ENCODE peak calls at places on chromosomes 12 and 14, in eight cellular contexts. One of them, this sample, is unnamed.

GRCh38 chr14:33914676-33915516 is 36.0 kb downstream of the EGLN3 start:
- DNase-seq in hypothalamus: no peak
- DNase-seq in sigmoid colon: no peak
- DNase-seq in fibroblast of villous mesenchyme: peak
- DNase-seq in progenitor cell of endocrine pancreas: no peak
- DNase-seq in activated naive CD8-positive, alpha-beta T cell treated with anti-CD3 and anti-CD28 coated beads, Interleukin-2, amount 50 U/mL, for 16 hours: no peak
- DNase-seq in GM12892: no peak
- DNase-seq in NCI-H510A treated with DMSO at 0.1 percent for 48 hours: no peak
- DNase-seq in this sample: no peak

GRCh38 chr12:62763319-62763718 is 171.6 kb downstream of the PPM1H start:
- DNase-seq in hypothalamus: no peak
- DNase-seq in fibroblast of villous mesenchyme: no peak
- DNase-seq in NCI-H510A treated with DMSO at 0.1 percent for 48 hours: no peak
- DNase-seq in activated naive CD8-positive, alpha-beta T cell treated with anti-CD3 and anti-CD28 coated beads, Interleukin-2, amount 50 U/mL, for 16 hours: no peak
- DNase-seq in sigmoid colon: no peak
- DNase-seq in progenitor cell of endocrine pancreas: no peak
- DNase-seq in GM12892: no peak
- DNase-seq in this sample: no peak

GRCh38 chr12:93819048-93819491 is 141.9 kb downstream of the CRADD start:
- DNase-seq in sigmoid colon: peak
- DNase-seq in GM12892: no peak
- DNase-seq in fibroblast of villous mesenchyme: peak
- DNase-seq in hypothalamus: peak
- DNase-seq in NCI-H510A treated with DMSO at 0.1 percent for 48 hours: no peak
- DNase-seq in activated naive CD8-positive, alpha-beta T cell treated with anti-CD3 and anti-CD28 coated beads, Interleukin-2, amount 50 U/mL, for 16 hours: no peak
- DNase-seq in progenitor cell of endocrine pancreas: no peak
- DNase-seq in this sample: no peak

GRCh38 chr14:79325071-79325470 is 886.2 kb downstream of the DIO2 start:
- DNase-seq in progenitor cell of endocrine pancreas: no peak
- DNase-seq in activated naive CD8-positive, alpha-beta T cell treated with anti-CD3 and anti-CD28 coated beads, Interleukin-2, amount 50 U/mL, for 16 hours: no peak
- DNase-seq in fibroblast of villous mesenchyme: peak
- DNase-seq in sigmoid colon: no peak
- DNase-seq in hypothalamus: no peak
- DNase-seq in GM12892: no peak
- DNase-seq in NCI-H510A treated with DMSO at 0.1 percent for 48 hours: peak
- DNase-seq in this sample: no peak

GRCh38 chr12:92928431-92928961 is 599 bp downstream of the EEA1 start:
- DNase-seq in fibroblast of villous mesenchyme: no peak
- DNase-seq in GM12892: no peak
- DNase-seq in progenitor cell of endocrine pancreas: no peak
- DNase-seq in activated naive CD8-positive, alpha-beta T cell treated with anti-CD3 and anti-CD28 coated beads, Interleukin-2, amount 50 U/mL, for 16 hours: peak
- DNase-seq in NCI-H510A treated with DMSO at 0.1 percent for 48 hours: no peak
- DNase-seq in hypothalamus: peak
- DNase-seq in sigmoid colon: peak
- DNase-seq in this sample: no peak

GRCh38 chr12:8953773-8954402 is 4.4 kb upstream of the M6PR start:
- DNase-seq in fibroblast of villous mesenchyme: no peak
- DNase-seq in sigmoid colon: no peak
- DNase-seq in hypothalamus: no peak
- DNase-seq in GM12892: no peak
- DNase-seq in progenitor cell of endocrine pancreas: no peak
- DNase-seq in activated naive CD8-positive, alpha-beta T cell treated with anti-CD3 and anti-CD28 coated beads, Interleukin-2, amount 50 U/mL, for 16 hours: no peak
- DNase-seq in NCI-H510A treated with DMSO at 0.1 percent for 48 hours: no peak
- DNase-seq in this sample: no peak

GRCh38 chr12:37546206-37546605 is 770.4 kb upstream of the ALG10B start:
- DNase-seq in progenitor cell of endocrine pancreas: no peak
- DNase-seq in fibroblast of villous mesenchyme: no peak
- DNase-seq in GM12892: no peak
- DNase-seq in NCI-H510A treated with DMSO at 0.1 percent for 48 hours: no peak
- DNase-seq in sigmoid colon: no peak
- DNase-seq in hypothalamus: no peak
- DNase-seq in activated naive CD8-positive, alpha-beta T cell treated with anti-CD3 and anti-CD28 coated beads, Interleukin-2, amount 50 U/mL, for 16 hours: no peak
- DNase-seq in this sample: no peak

GRCh38 chr12:56834886-56835285 is 71.8 kb downstream of the HSD17B6 start:
- DNase-seq in sigmoid colon: no peak
- DNase-seq in NCI-H510A treated with DMSO at 0.1 percent for 48 hours: no peak
- DNase-seq in progenitor cell of endocrine pancreas: no peak
- DNase-seq in activated naive CD8-positive, alpha-beta T cell treated with anti-CD3 and anti-CD28 coated beads, Interleukin-2, amount 50 U/mL, for 16 hours: no peak
- DNase-seq in fibroblast of villous mesenchyme: no peak
- DNase-seq in GM12892: no peak
- DNase-seq in hypothalamus: no peak
- DNase-seq in this sample: no peak

GRCh38 chr12:34625116-34625515 is 602.8 kb downstream of the ALG10 start:
- DNase-seq in fibroblast of villous mesenchyme: no peak
- DNase-seq in progenitor cell of endocrine pancreas: no peak
- DNase-seq in sigmoid colon: no peak
- DNase-seq in GM12892: no peak
- DNase-seq in activated naive CD8-positive, alpha-beta T cell treated with anti-CD3 and anti-CD28 coated beads, Interleukin-2, amount 50 U/mL, for 16 hours: no peak
- DNase-seq in hypothalamus: no peak
- DNase-seq in NCI-H510A treated with DMSO at 0.1 percent for 48 hours: no peak
- DNase-seq in this sample: peak

GRCh38 chr12:64682572-64683277 is 72.4 kb downstream of the RASSF3 start:
- DNase-seq in progenitor cell of endocrine pancreas: no peak
- DNase-seq in activated naive CD8-positive, alpha-beta T cell treated with anti-CD3 and anti-CD28 coated beads, Interleukin-2, amount 50 U/mL, for 16 hours: no peak
- DNase-seq in hypothalamus: no peak
- DNase-seq in fibroblast of villous mesenchyme: peak
- DNase-seq in NCI-H510A treated with DMSO at 0.1 percent for 48 hours: peak
- DNase-seq in GM12892: no peak
- DNase-seq in sigmoid colon: peak
- DNase-seq in this sample: peak

GRCh38 chr12:105659355-105660075 is 329.0 kb downstream of the C12orf75 start:
- DNase-seq in fibroblast of villous mesenchyme: no peak
- DNase-seq in NCI-H510A treated with DMSO at 0.1 percent for 48 hours: no peak
- DNase-seq in GM12892: no peak
- DNase-seq in progenitor cell of endocrine pancreas: no peak
- DNase-seq in sigmoid colon: no peak
- DNase-seq in activated naive CD8-positive, alpha-beta T cell treated with anti-CD3 and anti-CD28 coated beads, Interleukin-2, amount 50 U/mL, for 16 hours: no peak
- DNase-seq in hypothalamus: no peak
- DNase-seq in this sample: no peak

GRCh38 chr14:31286456-31287293 is 79.1 kb upstream of the HECTD1 start:
- DNase-seq in GM12892: no peak
- DNase-seq in hypothalamus: no peak
- DNase-seq in NCI-H510A treated with DMSO at 0.1 percent for 48 hours: no peak
- DNase-seq in sigmoid colon: no peak
- DNase-seq in fibroblast of villous mesenchyme: no peak
- DNase-seq in activated naive CD8-positive, alpha-beta T cell treated with anti-CD3 and anti-CD28 coated beads, Interleukin-2, amount 50 U/mL, for 16 hours: no peak
- DNase-seq in progenitor cell of endocrine pancreas: no peak
- DNase-seq in this sample: no peak

GRCh38 chr14:37590096-37590809 is 4.8 kb downstream of the FOXA1 start:
- DNase-seq in progenitor cell of endocrine pancreas: no peak
- DNase-seq in hypothalamus: no peak
- DNase-seq in sigmoid colon: no peak
- DNase-seq in NCI-H510A treated with DMSO at 0.1 percent for 48 hours: peak
- DNase-seq in GM12892: no peak
- DNase-seq in activated naive CD8-positive, alpha-beta T cell treated with anti-CD3 and anti-CD28 coated beads, Interleukin-2, amount 50 U/mL, for 16 hours: no peak
- DNase-seq in fibroblast of villous mesenchyme: no peak
- DNase-seq in this sample: no peak

GRCh38 chr14:100698066-100698465 is 28.6 kb upstream of the DLK1 start:
- DNase-seq in fibroblast of villous mesenchyme: peak
- DNase-seq in hypothalamus: no peak
- DNase-seq in activated naive CD8-positive, alpha-beta T cell treated with anti-CD3 and anti-CD28 coated beads, Interleukin-2, amount 50 U/mL, for 16 hours: no peak
- DNase-seq in NCI-H510A treated with DMSO at 0.1 percent for 48 hours: no peak
- DNase-seq in sigmoid colon: no peak
- DNase-seq in GM12892: no peak
- DNase-seq in progenitor cell of endocrine pancreas: no peak
- DNase-seq in this sample: no peak

GRCh38 chr14:84894254-84894653 is 635.7 kb upstream of the FLRT2 start:
- DNase-seq in GM12892: no peak
- DNase-seq in NCI-H510A treated with DMSO at 0.1 percent for 48 hours: peak
- DNase-seq in hypothalamus: no peak
- DNase-seq in sigmoid colon: no peak
- DNase-seq in activated naive CD8-positive, alpha-beta T cell treated with anti-CD3 and anti-CD28 coated beads, Interleukin-2, amount 50 U/mL, for 16 hours: no peak
- DNase-seq in progenitor cell of endocrine pancreas: no peak
- DNase-seq in fibroblast of villous mesenchyme: no peak
- DNase-seq in this sample: no peak

GRCh38 chr12:47941475-47942326 is 21.7 kb upstream of the TMEM106C start:
- DNase-seq in sigmoid colon: no peak
- DNase-seq in hypothalamus: no peak
- DNase-seq in fibroblast of villous mesenchyme: no peak
- DNase-seq in progenitor cell of endocrine pancreas: no peak
- DNase-seq in activated naive CD8-positive, alpha-beta T cell treated with anti-CD3 and anti-CD28 coated beads, Interleukin-2, amount 50 U/mL, for 16 hours: no peak
- DNase-seq in GM12892: no peak
- DNase-seq in NCI-H510A treated with DMSO at 0.1 percent for 48 hours: no peak
- DNase-seq in this sample: no peak

GRCh38 chr12:124857921-124858461 is 5.7 kb downstream of the SCARB1 start:
- DNase-seq in activated naive CD8-positive, alpha-beta T cell treated with anti-CD3 and anti-CD28 coated beads, Interleukin-2, amount 50 U/mL, for 16 hours: no peak
- DNase-seq in NCI-H510A treated with DMSO at 0.1 percent for 48 hours: no peak
- DNase-seq in GM12892: no peak
- DNase-seq in sigmoid colon: no peak
- DNase-seq in hypothalamus: no peak
- DNase-seq in fibroblast of villous mesenchyme: no peak
- DNase-seq in progenitor cell of endocrine pancreas: no peak
- DNase-seq in this sample: no peak

GRCh38 chr12:132327351-132328171 is 1.8 kb downstream of the GALNT9 start:
- DNase-seq in progenitor cell of endocrine pancreas: no peak
- DNase-seq in NCI-H510A treated with DMSO at 0.1 percent for 48 hours: no peak
- DNase-seq in fibroblast of villous mesenchyme: peak
- DNase-seq in activated naive CD8-positive, alpha-beta T cell treated with anti-CD3 and anti-CD28 coated beads, Interleukin-2, amount 50 U/mL, for 16 hours: peak
- DNase-seq in hypothalamus: peak
- DNase-seq in sigmoid colon: peak
- DNase-seq in GM12892: no peak
- DNase-seq in this sample: peak

GRCh38 chr14:24883571-24883970 is 166.4 kb downstream of the STXBP6 start:
- DNase-seq in fibroblast of villous mesenchyme: no peak
- DNase-seq in GM12892: no peak
- DNase-seq in sigmoid colon: no peak
- DNase-seq in progenitor cell of endocrine pancreas: no peak
- DNase-seq in hypothalamus: no peak
- DNase-seq in NCI-H510A treated with DMSO at 0.1 percent for 48 hours: no peak
- DNase-seq in activated naive CD8-positive, alpha-beta T cell treated with anti-CD3 and anti-CD28 coated beads, Interleukin-2, amount 50 U/mL, for 16 hours: no peak
- DNase-seq in this sample: no peak

GRCh38 chr14:24238527-24239037 is 3.8 kb downstream of the TINF2 start:
- DNase-seq in sigmoid colon: no peak
- DNase-seq in GM12892: no peak
- DNase-seq in hypothalamus: no peak
- DNase-seq in NCI-H510A treated with DMSO at 0.1 percent for 48 hours: no peak
- DNase-seq in progenitor cell of endocrine pancreas: no peak
- DNase-seq in activated naive CD8-positive, alpha-beta T cell treated with anti-CD3 and anti-CD28 coated beads, Interleukin-2, amount 50 U/mL, for 16 hours: no peak
- DNase-seq in fibroblast of villous mesenchyme: no peak
- DNase-seq in this sample: no peak